ENCODE peak calls at places on chromosomes 6 and 20, in nine cellular contexts. W, B, S, L, N, P, Q, M and D are unnamed samples.

GRCh38 chr6:161212902-161213301 is 61.0 kb downstream of the AGPAT4 start:
- DNase-seq in W (no peak), B (no peak), S (no peak), L (no peak), N (no peak), P (no peak), Q (no peak), M (no peak), D (no peak)

GRCh38 chr6:156647440-156647839 is 129.7 kb upstream of the ARID1B start:
- DNase-seq in W (no peak), B (no peak), S (no peak), L (no peak), N (no peak), P (no peak), Q (no peak), M (no peak), D (no peak)

GRCh38 chr6:40369028-40369427 is 218.1 kb downstream of the LRFN2 start:
- DNase-seq in W (no peak), B (no peak), S (no peak), L (no peak), N (no peak), P (no peak), Q (no peak), M (no peak), D (no peak)

GRCh38 chr20:14526891-14527290 is 189.5 kb upstream of the FLRT3 start:
- DNase-seq in W (no peak), B (no peak), S (no peak), L (no peak), N (no peak), P (no peak), Q (no peak), M (no peak), D (no peak)

GRCh38 chr20:52497731-52498130 is 306.2 kb upstream of the ZFP64 start:
- DNase-seq in W (no peak), B (no peak), S (no peak), L (no peak), N (no peak), P (no peak), Q (no peak), M (peak), D (peak)

GRCh38 chr20:63857751-63858392 is 3.4 kb upstream of the ABHD16B start:
- DNase-seq in W (no peak), B (no peak), S (no peak), L (no peak), N (no peak), P (no peak), Q (no peak), M (no peak), D (no peak)

GRCh38 chr6:20770776-20771175 is 236.5 kb downstream of the CDKAL1 start:
- DNase-seq in W (no peak), B (no peak), S (no peak), L (no peak), N (no peak), P (no peak), Q (no peak), M (peak), D (peak)

GRCh38 chr6:54481096-54481495 is 172.9 kb downstream of the TINAG start:
- DNase-seq in W (no peak), B (no peak), S (no peak), L (no peak), N (no peak), P (no peak), Q (no peak), M (no peak), D (no peak)

GRCh38 chr6:3035397-3035796 is 32.9 kb upstream of the RIPK1 start:
- DNase-seq in W (no peak), B (no peak), S (no peak), L (no peak), N (no peak), P (no peak), Q (no peak), M (no peak), D (no peak)

GRCh38 chr20:57751411-57751810 is 41.6 kb upstream of the PMEPA1 start:
- DNase-seq in W (no peak), B (no peak), S (no peak), L (no peak), N (no peak), P (no peak), Q (no peak), M (no peak), D (no peak)

GRCh38 chr6:139386404-139386803 is 12.0 kb upstream of the CITED2 start:
- DNase-seq in W (no peak), B (no peak), S (no peak), L (no peak), N (no peak), P (no peak), Q (no peak), M (no peak), D (no peak)

GRCh38 chr6:167795874-167796667 is 30.6 kb upstream of the AFDN start:
- DNase-seq in W (no peak), B (no peak), S (no peak), L (no peak), N (no peak), P (no peak), Q (no peak), M (no peak), D (peak)

GRCh38 chr6:75296811-75297779 is 12.5 kb upstream of the TMEM30A start:
- DNase-seq in W (peak), B (peak), S (no peak), L (no peak), N (no peak), P (peak), Q (peak), M (peak), D (peak)

GRCh38 chr20:20215976-20216727 is 151.8 kb upstream of the INSM1 start:
- DNase-seq in W (no peak), B (peak), S (no peak), L (no peak), N (no peak), P (no peak), Q (no peak), M (no peak), D (no peak)

GRCh38 chr6:102736941-102737368 is 1343.4 kb downstream of the GRIK2 start:
- DNase-seq in W (no peak), B (no peak), S (no peak), L (no peak), N (no peak), P (no peak), Q (no peak), M (peak), D (peak)

GRCh38 chr6:157430834-157431233 is 49.8 kb downstream of the ZDHHC14 start:
- DNase-seq in W (no peak), B (no peak), S (no peak), L (no peak), N (no peak), P (no peak), Q (no peak), M (no peak), D (no peak)

GRCh38 chr6:82740066-82740465 is 325.6 kb downstream of the UBE3D start:
- DNase-seq in W (no peak), B (no peak), S (no peak), L (no peak), N (no peak), P (no peak), Q (no peak), M (no peak), D (no peak)

GRCh38 chr6:85459224-85459901 is 9.5 kb downstream of the NT5E start:
- DNase-seq in W (no peak), B (no peak), S (no peak), L (peak), N (no peak), P (no peak), Q (no peak), M (peak), D (peak)

GRCh38 chr6:14861491-14861943 is 384.4 kb upstream of the JARID2 start:
- DNase-seq in W (no peak), B (no peak), S (no peak), L (no peak), N (no peak), P (peak), Q (no peak), M (no peak), D (no peak)

GRCh38 chr6:54191460-54191859 is 80.2 kb downstream of the MLIP start:
- DNase-seq in W (no peak), B (no peak), S (no peak), L (no peak), N (no peak), P (peak), Q (peak), M (peak), D (peak)

GRCh38 chr20:57395111-57395959 is 4.1 kb downstream of the RBM38 start:
- DNase-seq in W (peak), B (peak), S (no peak), L (peak), N (no peak), P (no peak), Q (no peak), M (peak), D (peak)

GRCh38 chr20:14337400-14338171 is at the start of gene FLRT3:
- DNase-seq in W (peak), B (peak), S (no peak), L (peak), N (no peak), P (peak), Q (peak), M (peak), D (peak)